ENCODE peak calls at places on chromosomes 3 and 15, in six cellular contexts. One of them, this sample, is unnamed.

GRCh38 chr15:58292761-58293175 is 139.0 kb upstream of the LIPC start:
- DNase-seq in activated T-helper 1 cell treated with anti-CD3 and anti-CD28 coated beads, Interleukin-2, amount 50 U/mL, for 16 hours: no peak
- DNase-seq in psoas muscle: no peak
- DNase-seq in Caco-2: no peak
- DNase-seq in stomach: no peak
- DNase-seq in GM13977: no peak
- DNase-seq in this sample: no peak

GRCh38 chr3:123420416-123420968 is 28.4 kb downstream of the ADCY5 start:
- DNase-seq in activated T-helper 1 cell treated with anti-CD3 and anti-CD28 coated beads, Interleukin-2, amount 50 U/mL, for 16 hours: no peak
- DNase-seq in GM13977: no peak
- DNase-seq in stomach: no peak
- DNase-seq in psoas muscle: no peak
- DNase-seq in Caco-2: no peak
- DNase-seq in this sample: no peak

GRCh38 chr3:56123487-56123886 is 344.8 kb downstream of the ERC2 start:
- DNase-seq in activated T-helper 1 cell treated with anti-CD3 and anti-CD28 coated beads, Interleukin-2, amount 50 U/mL, for 16 hours: no peak
- DNase-seq in GM13977: no peak
- DNase-seq in psoas muscle: no peak
- DNase-seq in stomach: no peak
- DNase-seq in Caco-2: no peak
- DNase-seq in this sample: no peak

GRCh38 chr3:14143826-14144225 is 19.0 kb downstream of the TMEM43 start:
- DNase-seq in stomach: no peak
- DNase-seq in Caco-2: peak
- DNase-seq in activated T-helper 1 cell treated with anti-CD3 and anti-CD28 coated beads, Interleukin-2, amount 50 U/mL, for 16 hours: no peak
- DNase-seq in GM13977: no peak
- DNase-seq in psoas muscle: no peak
- DNase-seq in this sample: no peak

GRCh38 chr3:195910499-195910845 is 2.1 kb upstream of the TNK2 start:
- DNase-seq in activated T-helper 1 cell treated with anti-CD3 and anti-CD28 coated beads, Interleukin-2, amount 50 U/mL, for 16 hours: no peak
- DNase-seq in psoas muscle: no peak
- DNase-seq in Caco-2: no peak
- DNase-seq in GM13977: no peak
- DNase-seq in stomach: no peak
- DNase-seq in this sample: no peak

GRCh38 chr3:10583798-10584708 is 78.7 kb upstream of the ATP2B2 start:
- DNase-seq in activated T-helper 1 cell treated with anti-CD3 and anti-CD28 coated beads, Interleukin-2, amount 50 U/mL, for 16 hours: no peak
- DNase-seq in psoas muscle: no peak
- DNase-seq in stomach: no peak
- DNase-seq in Caco-2: no peak
- DNase-seq in GM13977: no peak
- DNase-seq in this sample: no peak

GRCh38 chr3:40313975-40314860 is 4.7 kb downstream of the EIF1B start:
- DNase-seq in Caco-2: peak
- DNase-seq in stomach: no peak
- DNase-seq in psoas muscle: peak
- DNase-seq in activated T-helper 1 cell treated with anti-CD3 and anti-CD28 coated beads, Interleukin-2, amount 50 U/mL, for 16 hours: no peak
- DNase-seq in GM13977: no peak
- DNase-seq in this sample: peak

GRCh38 chr3:133117342-133117741 is 79.2 kb downstream of the TMEM108 start:
- DNase-seq in Caco-2: no peak
- DNase-seq in activated T-helper 1 cell treated with anti-CD3 and anti-CD28 coated beads, Interleukin-2, amount 50 U/mL, for 16 hours: no peak
- DNase-seq in psoas muscle: no peak
- DNase-seq in stomach: no peak
- DNase-seq in GM13977: no peak
- DNase-seq in this sample: no peak

GRCh38 chr3:51580418-51580817 is 41.9 kb downstream of the RAD54L2 start:
- DNase-seq in activated T-helper 1 cell treated with anti-CD3 and anti-CD28 coated beads, Interleukin-2, amount 50 U/mL, for 16 hours: no peak
- DNase-seq in GM13977: no peak
- DNase-seq in stomach: no peak
- DNase-seq in psoas muscle: no peak
- DNase-seq in Caco-2: no peak
- DNase-seq in this sample: no peak

GRCh38 chr3:98962189-98962930 is 60.9 kb upstream of the DCBLD2 start:
- DNase-seq in psoas muscle: no peak
- DNase-seq in activated T-helper 1 cell treated with anti-CD3 and anti-CD28 coated beads, Interleukin-2, amount 50 U/mL, for 16 hours: no peak
- DNase-seq in stomach: no peak
- DNase-seq in Caco-2: no peak
- DNase-seq in GM13977: no peak
- DNase-seq in this sample: no peak

GRCh38 chr15:31158858-31159569 is 57.5 kb upstream of the TRPM1 start:
- DNase-seq in stomach: peak
- DNase-seq in Caco-2: peak
- DNase-seq in GM13977: no peak
- DNase-seq in psoas muscle: no peak
- DNase-seq in activated T-helper 1 cell treated with anti-CD3 and anti-CD28 coated beads, Interleukin-2, amount 50 U/mL, for 16 hours: no peak
- DNase-seq in this sample: no peak